ENCODE peak calls at places on chromosomes 1 and 21, in five cellular contexts. X, U, B, Q and O are unnamed samples.

GRCh38 chr1:151310986-151311385 is 16.2 kb downstream of the PI4KB start:
- DNase-seq in Q (no peak), B (no peak), U (no peak), X (no peak), O (no peak)

GRCh38 chr1:16605532-16605931 is 7.8 kb downstream of the NBPF1 start:
- DNase-seq in X (no peak), U (no peak), Q (no peak), B (no peak), O (no peak)

GRCh38 chr1:215631489-215631888 is 64.4 kb downstream of the KCTD3 start:
- DNase-seq in X (no peak), B (peak; percentile 19), U (peak; percentile 16), Q (no peak), O (peak; percentile 3)

GRCh38 chr1:52059326-52059725 is 3.2 kb downstream of the BTF3L4 start:
- DNase-seq in U (no peak), B (no peak), Q (no peak), X (peak; percentile 24), O (no peak)

GRCh38 chr21:44011774-44012473 is at the start of gene TRAPPC10:
- DNase-seq in B (peak; percentile 88), X (peak; percentile 88), U (peak; percentile 80), Q (peak; percentile 89), O (no peak)

GRCh38 chr1:175000697-175001187 is 995 bp downstream of the CACYBP start:
- DNase-seq in U (no peak), Q (no peak), X (no peak), B (no peak), O (no peak)

GRCh38 chr1:37795340-37796110 is 1.9 kb downstream of the MANEAL start:
- DNase-seq in Q (peak; percentile 79), X (no peak), B (peak; percentile 61), U (no peak), O (no peak)

GRCh38 chr1:239197871-239198270 is 188.5 kb upstream of the CHRM3 start:
- DNase-seq in Q (no peak), U (no peak), B (no peak), X (no peak), O (no peak)

GRCh38 chr1:178612261-178612660 is 99.4 kb downstream of the TEX35 start:
- DNase-seq in U (no peak), Q (no peak), B (no peak), X (no peak), O (no peak)

GRCh38 chr1:17919525-17920439 is 164.6 kb downstream of the ACTL8 start:
- DNase-seq in B (no peak), X (peak; percentile 16), U (peak; percentile 48), Q (peak; percentile 86), O (no peak)

GRCh38 chr1:209349372-209350324 is 233.9 kb upstream of the CAMK1G start:
- DNase-seq in U (no peak), X (no peak), Q (no peak), B (no peak), O (no peak)

DNA sequence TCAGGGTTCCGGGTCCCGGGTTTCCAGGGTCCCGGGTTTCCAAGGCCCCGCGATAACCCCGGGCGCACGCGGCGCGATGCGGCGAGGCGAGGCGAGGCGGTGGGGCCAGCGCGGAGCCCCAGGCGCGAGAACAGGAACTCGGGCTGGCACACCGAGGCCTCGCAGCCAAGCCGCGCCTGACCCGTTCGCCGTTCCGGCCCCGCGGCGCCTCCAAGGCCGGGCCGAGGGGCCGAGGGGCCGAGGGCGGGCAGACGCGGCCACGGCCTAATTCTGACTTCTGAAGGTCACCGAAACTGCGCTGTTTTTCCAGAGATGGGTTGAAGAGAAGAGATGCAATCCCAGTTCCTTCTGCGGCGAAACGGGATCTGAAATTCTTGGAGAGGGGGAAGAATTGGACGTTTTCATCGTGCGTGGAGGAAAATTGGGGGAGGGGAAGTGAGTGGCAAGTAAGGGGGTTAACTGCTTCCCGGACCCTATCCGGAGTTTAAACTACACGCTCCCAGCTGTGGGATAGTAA is 8.3 kb downstream of the TBX15 start:
- DNase-seq in U (no peak), B (no peak), X (no peak), Q (peak; percentile 50), O (no peak)
- H3K4me3 ChIP-seq in U (no peak overlapping the region), B (no peak overlapping the region), X (peak overlapping the region; percentile 22), Q (peak overlapping the region; percentile 8), O (peak overlapping the region; percentile 42)

GRCh38 chr1:22815421-22816062 is 104.9 kb downstream of the EPHB2 start:
- DNase-seq in X (no peak), B (no peak), U (no peak), Q (no peak), O (no peak)

GRCh38 chr1:22816063-22816775 is 105.6 kb downstream of the EPHB2 start:
- DNase-seq in Q (no peak), U (no peak), B (no peak), X (no peak), O (no peak)

GRCh38 chr1:22815043-22815365 is 104.4 kb downstream of the EPHB2 start:
- DNase-seq in B (no peak), X (no peak), U (no peak), Q (no peak), O (no peak)

GRCh38 chr1:22812993-22813790 is 102.6 kb downstream of the EPHB2 start:
- DNase-seq in X (no peak), U (no peak), Q (no peak), B (no peak), O (no peak)

GRCh38 chr1:22814176-22815042 is 103.8 kb downstream of the EPHB2 start:
- DNase-seq in Q (no peak), B (no peak), X (peak; percentile 71), U (no peak), O (no peak)
- TF ChIP-seq CTCF in Q (no peak), B (no peak), X (no peak), U (no peak), O (no peak)

GRCh38 chr1:31755197-31755611 is 8.9 kb downstream of the ADGRB2 start:
- DNase-seq in U (no peak), X (peak; percentile 67), B (peak; percentile 63), Q (no peak), O (no peak)

GRCh38 chr1:31752258-31752657 is 11.9 kb downstream of the ADGRB2 start:
- DNase-seq in X (no peak), U (no peak), B (no peak), Q (peak; percentile 50), O (no peak)

GRCh38 chr1:31754397-31754796 is 9.7 kb downstream of the ADGRB2 start:
- DNase-seq in Q (no peak), U (no peak), X (no peak), B (no peak), O (no peak)

GRCh38 chr1:31752952-31753351 is 11.2 kb downstream of the ADGRB2 start:
- DNase-seq in Q (no peak), U (no peak), X (no peak), B (no peak), O (no peak)

GRCh38 chr1:31753623-31754349 is 10.4 kb downstream of the ADGRB2 start:
- DNase-seq in U (no peak), X (no peak), Q (no peak), B (peak; percentile 56), O (no peak)
- H3K4me3 ChIP-seq in U (no peak overlapping the region), X (no peak overlapping the region), Q (no peak overlapping the region), B (no peak overlapping the region), O (no peak overlapping the region)

GRCh38 chr1:223443397-223443796 is 50.2 kb downstream of the CCDC185 start:
- DNase-seq in X (no peak), U (no peak), Q (no peak), B (no peak), O (no peak)

GRCh38 chr1:223444411-223444810 is 51.2 kb downstream of the CCDC185 start:
- DNase-seq in Q (no peak), X (no peak), U (no peak), B (no peak), O (no peak)

DNA sequence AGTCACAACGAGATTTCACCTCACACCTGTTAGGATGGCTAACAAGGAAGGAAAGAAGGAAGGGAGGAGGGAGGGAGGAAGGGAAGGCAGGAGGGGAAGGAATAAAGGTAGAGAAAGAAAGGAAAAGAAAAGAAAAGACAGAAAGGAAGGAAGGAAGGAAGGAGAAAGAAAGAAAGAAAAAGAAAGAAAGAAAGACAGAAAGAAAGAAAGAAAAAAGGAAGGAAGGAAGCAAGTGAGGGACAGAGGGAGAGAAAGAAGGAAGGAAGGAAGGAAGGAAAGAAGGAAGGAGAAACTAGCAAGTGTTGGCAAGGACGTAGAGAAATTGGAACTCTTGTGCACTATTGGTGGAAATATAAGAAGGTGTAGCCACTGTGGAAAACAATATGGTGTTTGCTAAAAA is 52.2 kb downstream of the CCDC185 start:
- DNase-seq in U (no peak), Q (no peak), B (no peak), X (no peak), O (no peak)
- TF ChIP-seq CTCF in U (no peak), Q (no peak), B (no peak), X (no peak), O (no peak)

GRCh38 chr1:65526049-65526556 is 105.6 kb downstream of the LEPR start:
- DNase-seq in X (no peak), U (no peak), B (no peak), Q (no peak), O (no peak)
- H3K4me3 ChIP-seq in X (peak overlapping the region; percentile 51), U (peak overlapping the region; percentile 54), B (peak overlapping the region; percentile 59), Q (peak overlapping the region; percentile 39), O (peak overlapping the region; percentile 61)

DNA sequence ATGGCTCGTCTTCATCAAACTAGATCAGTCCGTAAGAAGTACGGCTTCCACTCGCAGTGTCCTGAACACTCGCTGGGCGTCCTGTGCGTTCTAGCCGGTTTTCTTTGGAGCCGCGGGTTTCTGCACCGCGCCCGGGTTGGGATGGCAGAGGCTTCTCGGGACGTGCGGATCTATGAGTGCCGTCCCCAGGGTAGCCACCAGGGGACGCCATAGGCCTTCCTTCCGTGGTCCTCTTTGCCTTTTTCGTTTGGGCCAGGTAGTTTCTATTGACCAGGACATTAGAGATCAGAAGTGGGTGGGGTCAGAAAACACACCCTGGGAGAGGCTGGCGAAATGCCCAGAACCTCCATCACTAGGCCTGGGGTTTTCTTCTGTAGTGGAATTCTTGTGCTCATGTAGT is 273.8 kb downstream of the FAM72C start:
- DNase-seq in B (peak; percentile 13), U (peak; percentile 69), Q (no peak), X (no peak), O (no peak)
- TF ChIP-seq CTCF in B (peak; percentile 29), U (peak; percentile 79), Q (peak; percentile 96), X (no peak), O (peak; percentile 44)

DNA sequence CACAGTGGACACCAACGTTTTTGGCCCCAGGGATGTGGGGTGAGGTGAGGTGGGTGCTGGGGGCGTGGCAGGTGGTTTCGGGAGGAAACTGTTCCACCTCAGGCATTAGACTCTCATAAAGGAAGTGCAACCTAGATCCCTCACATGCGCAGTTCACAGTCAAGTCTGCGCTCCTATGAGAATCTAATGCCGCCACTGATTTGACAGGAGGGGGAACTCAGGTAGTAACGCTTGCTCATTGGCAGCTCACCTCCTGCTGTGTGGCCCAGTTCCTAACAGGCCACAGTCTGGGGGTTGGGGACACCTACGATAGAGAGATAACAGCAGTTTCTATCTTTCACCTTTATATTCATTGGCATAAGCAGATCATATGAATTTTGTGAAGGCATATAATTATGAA is 347.1 kb downstream of the VAV3 start:
- DNase-seq in B (no peak), X (no peak), Q (no peak), U (no peak), O (no peak)
- H3K4me3 ChIP-seq in B (no peak overlapping the region), X (no peak overlapping the region), Q (no peak overlapping the region), U (no peak overlapping the region), O (no peak overlapping the region)

GRCh38 chr1:225923692-225924555 is at the start of gene PYCR2:
- DNase-seq in U (peak; percentile 95), X (peak; percentile 97), Q (peak; percentile 96), B (peak; percentile 96), O (peak; percentile 75)
- TF ChIP-seq CTCF in U (no peak), X (no peak), Q (no peak), B (peak; percentile 5), O (no peak)